ENCODE peak calls at places on chromosomes 7 and 10, in eight cellular contexts. I is upper lobe of right lung, L is A549, Q is H9, D is gastrocnemius medialis, W is ascending aorta, V is left ventricle myocardium inferior, G is fibroblast of lung. R is an unnamed sample.

GRCh38 chr7:2138146-2138765 is 94.5 kb downstream of the MAD1L1 start:
- DNase-seq in L (no peak), Q (no peak), G (no peak), V (no peak), I (no peak), D (no peak), W (no peak), R (peak)

GRCh38 chr7:100887186-100887954 is 2.1 kb downstream of the UFSP1 start:
- DNase-seq in G (no peak), Q (no peak), V (no peak), L (no peak), W (no peak), D (no peak), I (no peak), R (peak)

GRCh38 chr10:89556590-89556989 is 21.2 kb upstream of the SLC16A12 start:
- DNase-seq in V (no peak), I (no peak), L (no peak), Q (no peak), G (peak), D (no peak), W (no peak), R (no peak)

GRCh38 chr10:31897506-31897905 is 31.1 kb downstream of the ARHGAP12 start:
- DNase-seq in D (no peak), Q (no peak), G (peak), W (no peak), L (no peak), I (no peak), V (no peak), R (no peak)

GRCh38 chr10:127737563-127738511 is 852 bp downstream of the FOXI2 start:
- DNase-seq in G (no peak), V (no peak), Q (peak), D (no peak), W (no peak), I (no peak), L (no peak), R (no peak)

GRCh38 chr10:4195214-4195613 is 410.2 kb upstream of the KLF6 start:
- DNase-seq in W (no peak), L (peak), V (no peak), Q (no peak), G (peak), I (no peak), D (no peak), R (no peak)

GRCh38 chr10:86840498-86840897 is 84.1 kb downstream of the BMPR1A start:
- DNase-seq in I (no peak), L (no peak), D (no peak), W (no peak), V (no peak), Q (no peak), G (no peak), R (no peak)

GRCh38 chr10:35449944-35450343 is 113.6 kb downstream of the CCNY start:
- DNase-seq in V (no peak), L (no peak), G (no peak), I (no peak), Q (no peak), D (no peak), W (no peak), R (no peak)

GRCh38 chr7:99177165-99177564 is 30.8 kb downstream of the KPNA7 start:
- DNase-seq in Q (no peak), W (no peak), I (no peak), V (no peak), G (no peak), D (no peak), L (no peak), R (no peak)

GRCh38 chr7:102236592-102237287 is 49.9 kb upstream of the SH2B2 start:
- DNase-seq in L (peak), Q (peak), D (peak), G (peak), W (peak), I (no peak), V (peak), R (peak)

GRCh38 chr10:2367083-2367482 is 629.8 kb upstream of the ADARB2 start:
- DNase-seq in I (no peak), G (no peak), Q (no peak), D (no peak), L (no peak), V (no peak), W (no peak), R (no peak)

GRCh38 chr10:119104653-119105024 is 726 bp downstream of the DENND10 start:
- DNase-seq in W (peak), L (peak), V (peak), G (peak), Q (peak), D (no peak), I (peak), R (peak)

GRCh38 chr10:117663750-117664149 is 121.2 kb downstream of the EMX2 start:
- DNase-seq in L (peak), I (no peak), D (no peak), W (no peak), Q (no peak), G (peak), V (no peak), R (peak)

GRCh38 chr10:105542401-105542800 is 901.3 kb downstream of the SORCS3 start:
- DNase-seq in D (no peak), Q (no peak), W (no peak), G (no peak), L (no peak), I (no peak), V (no peak), R (no peak)

GRCh38 chr7:149291036-149291835 is 29.2 kb downstream of the ZNF783 start:
- DNase-seq in Q (no peak), D (no peak), W (no peak), L (no peak), I (peak), V (no peak), G (no peak), R (no peak)

GRCh38 chr7:2781636-2782035 is 62.5 kb downstream of the GNA12 start:
- DNase-seq in G (peak), I (no peak), Q (no peak), L (no peak), D (no peak), V (no peak), W (no peak), R (no peak)

GRCh38 chr7:49295136-49295535 is 370.8 kb downstream of the CDC14C start:
- DNase-seq in D (no peak), W (no peak), I (no peak), V (no peak), G (peak), Q (no peak), L (no peak), R (no peak)

GRCh38 chr7:37092548-37092947 is 356.1 kb downstream of the ELMO1 start:
- DNase-seq in W (no peak), L (no peak), D (peak), G (no peak), Q (no peak), I (no peak), V (no peak), R (no peak)

GRCh38 chr7:44294325-44295069 is 30.9 kb downstream of the CAMK2B start:
- DNase-seq in W (peak), V (no peak), Q (no peak), I (peak), L (no peak), D (no peak), G (no peak), R (no peak)

GRCh38 chr10:22016046-22016705 is 12.6 kb upstream of the DNAJC1 start:
- DNase-seq in D (no peak), W (no peak), Q (no peak), I (no peak), L (no peak), V (no peak), G (peak), R (no peak)

GRCh38 chr10:22005763-22006162 is 2.2 kb upstream of the DNAJC1 start:
- DNase-seq in D (no peak), G (no peak), Q (no peak), W (no peak), I (no peak), L (no peak), V (no peak), R (no peak)

GRCh38 chr10:22006379-22006884 is 2.9 kb upstream of the DNAJC1 start:
- DNase-seq in L (no peak), G (no peak), W (no peak), I (no peak), Q (no peak), V (no peak), D (no peak), R (no peak)

GRCh38 chr10:22010973-22011408 is 7.5 kb upstream of the DNAJC1 start:
- DNase-seq in L (peak), I (no peak), Q (no peak), V (no peak), D (no peak), G (peak), W (no peak), R (no peak)
- TF ChIP-seq CTCF in L (peak), I (peak), Q (peak), V (peak), D (no peak), G (no peak), W (peak), R (no peak)

GRCh38 chr7:45579386-45579785 is 5.2 kb downstream of the ADCY1 start:
- DNase-seq in D (no peak), Q (peak), L (no peak), W (peak), I (no peak), G (no peak), V (no peak), R (no peak)

GRCh38 chr7:45581271-45581780 is 7.2 kb downstream of the ADCY1 start:
- DNase-seq in L (no peak), G (no peak), W (peak), I (no peak), D (no peak), V (no peak), Q (peak), R (no peak)

GRCh38 chr7:45578467-45578866 is 4.3 kb downstream of the ADCY1 start:
- DNase-seq in Q (no peak), V (no peak), D (no peak), I (no peak), L (no peak), G (no peak), W (peak), R (no peak)

GRCh38 chr7:45582136-45582742 is 8.1 kb downstream of the ADCY1 start:
- DNase-seq in I (no peak), G (no peak), L (no peak), W (peak), V (no peak), Q (no peak), D (no peak), R (no peak)

DNA sequence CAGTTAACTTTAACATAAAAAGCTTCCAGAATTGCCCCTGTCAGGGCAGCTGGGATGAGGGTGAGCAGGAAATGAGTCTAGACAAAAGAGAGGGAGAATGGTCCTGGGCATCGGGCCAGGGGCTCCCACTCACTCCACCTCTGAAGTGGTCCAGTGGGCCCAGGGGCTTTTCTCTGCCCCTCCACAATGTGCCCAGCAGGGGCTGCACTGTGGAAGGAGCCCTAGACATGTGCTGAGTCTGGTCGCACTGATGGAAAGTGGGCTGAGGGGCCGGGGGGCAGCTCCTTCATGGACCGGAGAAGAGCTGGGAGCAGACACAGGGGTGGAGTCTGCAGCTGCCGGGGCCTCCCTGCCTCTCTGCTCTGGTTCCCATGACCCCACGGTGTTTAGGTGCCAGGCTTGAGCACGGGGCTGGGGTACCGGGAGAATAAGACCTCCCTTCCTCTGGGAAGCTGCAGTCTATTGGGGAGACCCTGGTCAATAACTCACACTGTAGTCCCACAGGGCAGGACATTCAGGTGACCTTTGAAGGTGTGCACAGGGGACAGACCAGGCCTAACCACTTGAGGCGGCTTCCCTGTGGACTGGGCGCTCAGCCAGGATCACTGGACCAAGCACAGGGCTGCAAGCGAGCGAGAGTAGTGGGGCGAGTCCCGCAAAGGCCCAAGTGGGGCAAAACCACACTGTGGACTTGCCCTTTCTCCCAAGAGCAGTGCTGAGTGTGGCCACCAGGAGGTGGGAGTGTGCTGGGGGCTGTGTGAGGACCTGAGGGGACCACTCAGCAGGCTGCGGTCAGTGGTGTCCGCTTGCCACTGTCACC is 6.1 kb downstream of the ADCY1 start:
- DNase-seq in L (peak), I (no peak), V (peak), G (no peak), Q (peak), W (peak), D (no peak), R (no peak)
- TF ChIP-seq CTCF in L (no peak), I (peak), V (peak), G (peak), Q (peak), W (no peak), D (no peak), R (peak)

GRCh38 chr10:123640016-123640535 is 26.1 kb upstream of the GPR26 start:
- DNase-seq in G (no peak), D (no peak), Q (peak), V (no peak), W (no peak), L (no peak), I (no peak), R (no peak)

GRCh38 chr10:123636598-123637325 is 29.4 kb upstream of the GPR26 start:
- DNase-seq in L (no peak), V (no peak), I (no peak), W (no peak), D (no peak), Q (no peak), G (no peak), R (no peak)

GRCh38 chr10:123642293-123642692 is 23.9 kb upstream of the GPR26 start:
- DNase-seq in G (no peak), Q (peak), I (no peak), L (no peak), D (no peak), V (no peak), W (no peak), R (no peak)

GRCh38 chr10:123637326-123637880 is 28.8 kb upstream of the GPR26 start:
- DNase-seq in V (no peak), G (no peak), W (no peak), Q (no peak), I (no peak), D (no peak), L (no peak), R (no peak)

DNA sequence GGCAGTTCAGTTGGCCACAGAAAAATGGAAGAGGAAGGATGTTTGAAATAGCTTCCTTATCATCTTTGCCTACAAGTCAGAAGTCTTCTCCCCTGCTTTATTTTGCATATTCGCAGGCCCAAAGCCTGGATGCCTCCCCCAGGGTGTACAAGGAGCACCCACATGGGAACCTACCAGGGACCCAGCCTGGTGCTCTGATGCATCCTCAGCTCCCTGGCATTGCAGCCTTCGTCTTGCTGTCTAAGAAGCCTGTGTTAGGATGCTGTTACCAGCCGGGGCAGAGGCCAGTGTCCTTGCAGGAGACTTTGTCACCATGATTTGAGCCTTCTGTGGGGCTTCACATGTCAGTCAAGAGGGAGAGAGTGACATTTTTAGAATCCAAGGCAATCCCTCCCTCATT is 27.0 kb upstream of the GPR26 start:
- DNase-seq in I (no peak), V (no peak), Q (peak), D (no peak), L (no peak), W (no peak), G (no peak), R (no peak)
- TF ChIP-seq CTCF in I (no peak), V (no peak), Q (no peak), D (no peak), L (no peak), W (no peak), G (no peak), R (no peak)

GRCh38 chr7:51006483-51007235 is 224.0 kb upstream of the GRB10 start:
- DNase-seq in I (peak), V (no peak), W (no peak), D (no peak), G (no peak), Q (no peak), L (no peak), R (no peak)
- TF ChIP-seq CTCF in I (no peak), V (no peak), W (no peak), D (no peak), G (no peak), Q (peak), L (no peak), R (no peak)